ENCODE peak calls at places on chromosomes 12 and 14, in four cellular contexts. G, W, K and T are unnamed samples.

GRCh38 chr12:2613674-2614073 is 181.1 kb upstream of the FKBP4 start:
- DNase-seq in G (no peak), W (no peak), K (no peak), T (no peak)

GRCh38 chr14:22532345-22533056 is 56.5 kb downstream of the DAD1 start:
- DNase-seq in G (no peak), W (no peak), K (no peak), T (no peak)

GRCh38 chr12:105793421-105793820 is 345.3 kb downstream of the NUAK1 start:
- DNase-seq in G (no peak), W (no peak), K (no peak), T (no peak)

GRCh38 chr14:89638888-89639287 is 221.9 kb upstream of the FOXN3 start:
- DNase-seq in G (no peak), W (no peak), K (no peak), T (no peak)

GRCh38 chr12:124004233-124004875 is 31.3 kb downstream of the ZNF664 start:
- DNase-seq in G (no peak), W (no peak), K (no peak), T (no peak)

GRCh38 chr12:109864916-109865315 is 15.4 kb downstream of the GLTP start:
- DNase-seq in G (no peak), W (peak), K (no peak), T (no peak)

GRCh38 chr12:132385923-132386751 is 56.7 kb upstream of the GALNT9 start:
- DNase-seq in G (no peak), W (no peak), K (no peak), T (no peak)

GRCh38 chr14:58805057-58805456 is 167.3 kb downstream of the DACT1 start:
- DNase-seq in G (no peak), W (no peak), K (no peak), T (no peak)

GRCh38 chr12:65878540-65878939 is 54.3 kb downstream of the HMGA2 start:
- DNase-seq in G (no peak), W (peak), K (peak), T (no peak)

GRCh38 chr12:26339976-26340375 is 144.6 kb downstream of the SSPN start:
- DNase-seq in G (no peak), W (no peak), K (no peak), T (no peak)

GRCh38 chr14:104643306-104643705 is 38.7 kb upstream of the TMEM179 start:
- DNase-seq in G (no peak), W (no peak), K (no peak), T (no peak)

GRCh38 chr14:59060841-59061240 is 127.6 kb upstream of the DAAM1 start:
- DNase-seq in G (no peak), W (peak), K (no peak), T (no peak)